ENCODE peak calls at places on chromosomes 5 and 9, in six cellular contexts. A is fibroblast of pulmonary artery, P is nephron progenitor cell, S is HFFc6, I is fibroblast of mammary gland, D is vagina. G is an unnamed sample.

GRCh38 chr9:114107286-114108001 is 8.4 kb upstream of the KIF12 start:
- DNase-seq in A (no peak), P (no peak), S (no peak), I (no peak), D (no peak), G (no peak)

GRCh38 chr5:99438619-99439018 is 509.8 kb upstream of the CHD1 start:
- DNase-seq in A (no peak), P (no peak), S (no peak), I (no peak), D (no peak), G (no peak)

GRCh38 chr5:158013939-158014338 is 155.0 kb upstream of the CLINT1 start:
- DNase-seq in A (peak), P (peak), S (no peak), I (peak), D (no peak), G (no peak)

GRCh38 chr9:17021379-17021970 is 113.4 kb upstream of the CNTLN start:
- DNase-seq in A (peak), P (no peak), S (no peak), I (no peak), D (no peak), G (no peak)

GRCh38 chr5:66828551-66829421 is 232.6 kb downstream of the MAST4 start:
- DNase-seq in A (peak), P (peak), S (peak), I (peak), D (no peak), G (no peak)

GRCh38 chr5:146825033-146825432 is 53.5 kb downstream of the PPP2R2B start:
- DNase-seq in A (peak), P (peak), S (no peak), I (peak), D (no peak), G (peak)

GRCh38 chr9:90961375-90961774 is 159.8 kb downstream of the SYK start:
- DNase-seq in A (no peak), P (no peak), S (no peak), I (peak), D (no peak), G (no peak)

GRCh38 chr5:109757490-109757889 is 67.8 kb downstream of the MAN2A1 start:
- DNase-seq in A (no peak), P (no peak), S (no peak), I (no peak), D (no peak), G (no peak)

GRCh38 chr9:13759624-13760023 is 480.1 kb upstream of the MPDZ start:
- DNase-seq in A (no peak), P (no peak), S (no peak), I (no peak), D (no peak), G (no peak)

GRCh38 chr9:99594056-99594780 is 227.5 kb upstream of the NR4A3 start:
- DNase-seq in A (no peak), P (no peak), S (no peak), I (no peak), D (no peak), G (no peak)

GRCh38 chr5:13478831-13479465 is 465.5 kb downstream of the DNAH5 start:
- DNase-seq in A (peak), P (peak), S (peak), I (peak), D (no peak), G (no peak)

GRCh38 chr9:14627513-14627912 is 65.7 kb downstream of the ZDHHC21 start:
- DNase-seq in A (no peak), P (no peak), S (no peak), I (no peak), D (no peak), G (no peak)

GRCh38 chr5:125401724-125402622 is 655.5 kb upstream of the ZNF608 start:
- DNase-seq in A (peak), P (no peak), S (no peak), I (peak), D (no peak), G (no peak)

GRCh38 chr5:160462167-160462566 is 40.5 kb downstream of the PTTG1 start:
- DNase-seq in A (no peak), P (no peak), S (no peak), I (no peak), D (no peak), G (no peak)

GRCh38 chr9:20538956-20539355 is 83.3 kb downstream of the MLLT3 start:
- DNase-seq in A (peak), P (no peak), S (peak), I (peak), D (no peak), G (no peak)

GRCh38 chr9:17204611-17205165 is 69.8 kb downstream of the CNTLN start:
- DNase-seq in A (no peak), P (peak), S (no peak), I (no peak), D (no peak), G (no peak)

GRCh38 chr5:41722359-41722950 is 147.8 kb downstream of the OXCT1 start:
- DNase-seq in A (peak), P (no peak), S (peak), I (peak), D (no peak), G (no peak)

GRCh38 chr5:5141625-5142527 is 1.7 kb downstream of the ADAMTS16 start:
- DNase-seq in A (peak), P (peak), S (peak), I (peak), D (no peak), G (no peak)

GRCh38 chr9:89929721-89930480 is 325.1 kb downstream of the GADD45G start:
- DNase-seq in A (no peak), P (peak), S (no peak), I (peak), D (peak), G (no peak)

GRCh38 chr5:68024426-68024825 is 191.1 kb upstream of the PIK3R1 start:
- DNase-seq in A (no peak), P (no peak), S (no peak), I (no peak), D (no peak), G (no peak)

GRCh38 chr5:32707394-32707997 is 3.6 kb upstream of the NPR3 start:
- DNase-seq in A (peak), P (no peak), S (peak), I (peak), D (no peak), G (no peak)

GRCh38 chr5:141430332-141431113 is at the start of gene PCDHGA12:
- DNase-seq in A (peak), P (no peak), S (peak), I (peak), D (no peak), G (no peak)
- TF ChIP-seq CTCF in A (peak), P (no peak), S (peak), I (peak), D (no peak), G (no peak)

GRCh38 chr5:94326579-94326978 is 291.8 kb downstream of the KIAA0825 start:
- DNase-seq in A (no peak), P (no peak), S (no peak), I (no peak), D (no peak), G (no peak)
- TF ChIP-seq CTCF in A (no peak), P (no peak), S (no peak), I (no peak), D (no peak), G (no peak)

DNA sequence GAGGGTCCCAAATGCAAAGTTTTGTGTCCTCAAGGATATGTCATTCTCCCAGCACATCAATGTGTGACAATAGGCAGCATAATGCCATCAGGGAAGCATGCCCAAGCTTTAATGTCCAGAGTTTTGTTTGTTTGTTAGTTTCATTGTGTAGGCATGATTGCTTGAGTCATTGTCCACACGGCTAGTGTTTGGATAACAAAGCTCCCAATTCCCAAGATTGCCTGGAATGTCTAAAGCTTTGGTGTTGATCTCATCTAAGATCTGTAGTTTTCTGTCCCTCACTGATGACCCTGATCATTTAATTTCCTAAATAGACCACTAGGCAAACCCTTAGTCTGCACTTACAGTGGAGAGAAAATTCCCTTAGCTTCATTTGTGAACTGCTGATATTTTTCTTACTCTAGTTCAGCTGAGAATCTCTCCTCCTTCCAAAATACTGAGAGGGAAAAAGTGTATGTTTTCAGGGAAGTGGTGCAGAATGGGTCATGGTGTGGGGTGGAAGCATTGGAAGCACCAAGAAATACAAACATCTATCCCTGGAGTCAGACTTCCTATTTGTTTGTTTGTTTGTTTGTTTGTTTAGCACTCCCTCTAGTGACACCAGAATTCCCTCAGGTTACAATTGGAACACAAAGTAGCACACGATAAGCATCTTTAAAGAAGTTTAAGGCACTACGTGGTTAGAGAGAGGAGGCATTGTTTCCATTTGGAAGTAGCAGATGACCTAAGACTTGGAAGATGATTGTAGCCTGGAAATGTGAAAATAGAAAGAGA is 127.1 kb downstream of the PRDM6 start:
- DNase-seq in A (no peak), P (no peak), S (no peak), I (no peak), D (no peak), G (no peak)
- TF ChIP-seq CTCF in A (no peak), P (no peak), S (no peak), I (no peak), D (no peak), G (no peak)

DNA sequence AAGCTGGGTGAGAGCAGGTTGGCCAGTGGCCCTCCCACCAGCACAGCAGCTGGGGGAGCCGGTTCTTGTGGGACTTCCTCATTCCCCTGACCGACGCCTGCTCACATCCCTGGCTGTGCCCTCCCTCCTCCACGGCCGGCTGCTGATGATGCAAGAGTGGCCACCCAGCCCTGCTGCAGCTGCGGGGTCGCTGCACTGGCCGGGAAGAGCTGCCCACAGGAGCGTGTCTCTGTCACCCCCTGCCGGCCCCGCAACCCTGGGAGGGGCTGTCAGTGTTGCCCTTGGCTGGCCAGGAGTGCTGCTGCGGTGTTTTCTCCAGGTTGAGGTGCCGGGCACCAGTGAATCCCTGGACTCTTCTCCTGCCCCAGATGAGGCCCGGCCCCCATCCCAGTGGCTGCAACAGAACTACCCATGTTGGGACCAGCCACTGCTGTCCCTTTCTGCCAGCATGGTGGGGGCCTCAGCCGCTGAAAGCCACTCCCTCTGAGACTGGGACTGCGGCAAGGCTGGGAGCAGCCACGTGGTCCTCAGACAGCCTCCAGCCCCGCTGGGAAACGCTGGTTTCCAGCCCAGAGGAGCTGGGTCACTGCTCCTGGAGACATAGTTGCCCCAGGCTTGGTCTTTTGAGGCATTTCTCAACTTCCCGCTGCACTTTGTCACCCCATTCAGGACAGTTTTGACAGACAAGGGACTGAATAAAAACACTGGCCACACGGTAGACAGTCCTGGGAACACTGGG is 739 bp downstream of the CARD9 start:
- DNase-seq in A (peak), P (peak), S (peak), I (peak), D (no peak), G (peak)
- TF ChIP-seq CTCF in A (peak), P (no peak), S (peak), I (peak), D (no peak), G (no peak)

GRCh38 chr9:27785714-27786100 is 212.4 kb upstream of the C9orf72 start:
- DNase-seq in A (peak), P (no peak), S (no peak), I (no peak), D (no peak), G (no peak)

GRCh38 chr9:27792971-27793689 is 219.8 kb upstream of the C9orf72 start:
- DNase-seq in A (no peak), P (no peak), S (no peak), I (no peak), D (no peak), G (no peak)

GRCh38 chr9:27791311-27791710 is 218.0 kb upstream of the C9orf72 start:
- DNase-seq in A (peak), P (no peak), S (no peak), I (no peak), D (no peak), G (no peak)

GRCh38 chr9:27784999-27785713 is 211.9 kb upstream of the C9orf72 start:
- DNase-seq in A (peak), P (no peak), S (no peak), I (no peak), D (no peak), G (no peak)

DNA sequence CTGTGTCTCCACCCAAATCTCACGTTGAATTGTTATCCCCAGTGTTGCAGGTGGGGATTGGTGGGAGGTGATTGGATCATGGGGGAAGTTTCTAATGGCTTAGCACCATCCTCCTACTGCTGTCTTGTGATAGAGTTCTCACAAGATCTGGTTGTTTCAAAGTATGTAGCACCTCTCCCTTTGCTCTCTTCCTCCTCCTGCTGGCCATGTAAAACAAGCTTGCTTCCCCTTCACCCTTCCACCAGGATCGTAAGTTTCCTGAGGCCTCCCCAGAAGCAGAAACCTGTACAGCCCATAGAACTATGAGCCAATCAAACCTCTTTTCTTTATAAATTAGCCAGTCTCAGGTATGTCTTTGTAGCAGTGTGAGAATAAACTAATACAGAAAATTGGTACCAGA is 214.7 kb upstream of the C9orf72 start:
- DNase-seq in A (peak), P (no peak), S (no peak), I (no peak), D (no peak), G (no peak)
- TF ChIP-seq CTCF in A (peak), P (no peak), S (no peak), I (no peak), D (no peak), G (no peak)

GRCh38 chr9:112168197-112168596 is 6.9 kb downstream of the SUSD1 start:
- DNase-seq in A (no peak), P (no peak), S (no peak), I (no peak), D (no peak), G (no peak)
- TF ChIP-seq CTCF in A (no peak), P (no peak), S (no peak), I (no peak), D (no peak), G (no peak)

GRCh38 chr9:136907011-136907914 is 20.9 kb downstream of the TRAF2 start:
- DNase-seq in A (no peak), P (no peak), S (no peak), I (no peak), D (no peak), G (no peak)

GRCh38 chr9:136913701-136914438 is 27.6 kb downstream of the TRAF2 start:
- DNase-seq in A (no peak), P (no peak), S (no peak), I (no peak), D (no peak), G (no peak)

GRCh38 chr9:136906251-136906650 is 19.9 kb downstream of the TRAF2 start:
- DNase-seq in A (no peak), P (no peak), S (no peak), I (no peak), D (no peak), G (no peak)

GRCh38 chr9:136910197-136910900 is 24.0 kb downstream of the TRAF2 start:
- DNase-seq in A (no peak), P (no peak), S (no peak), I (no peak), D (no peak), G (no peak)

GRCh38 chr9:136910901-136911245 is 24.6 kb downstream of the TRAF2 start:
- DNase-seq in A (no peak), P (no peak), S (no peak), I (no peak), D (no peak), G (no peak)
- TF ChIP-seq CTCF in A (no peak), P (no peak), S (no peak), I (no peak), D (no peak), G (no peak)

DNA sequence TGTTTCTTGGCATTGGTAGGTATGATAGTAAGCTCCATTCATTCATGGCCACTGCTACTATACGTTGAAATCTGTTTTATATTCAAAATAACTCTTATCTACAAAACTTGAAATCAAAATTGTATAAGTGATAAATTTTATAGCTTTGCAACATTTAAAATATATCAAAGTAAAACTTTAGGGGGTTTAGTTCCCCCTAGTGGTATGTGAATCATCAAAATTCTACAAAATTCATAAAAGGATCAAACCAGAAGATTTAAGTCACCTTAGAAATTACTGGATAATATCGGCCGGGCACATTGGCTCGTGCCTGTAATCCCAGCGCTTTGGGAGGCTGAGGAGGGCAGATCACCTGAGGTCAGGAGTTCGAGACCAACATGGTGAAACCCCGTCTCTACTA is 243.0 kb upstream of the CDH18 start:
- DNase-seq in A (peak), P (no peak), S (no peak), I (no peak), D (no peak), G (no peak)
- TF ChIP-seq CTCF in A (peak), P (no peak), S (peak), I (no peak), D (no peak), G (no peak)

GRCh38 chr9:120612218-120612617 is 32.3 kb upstream of the CDK5RAP2 start:
- DNase-seq in A (peak), P (no peak), S (no peak), I (no peak), D (no peak), G (no peak)
- TF ChIP-seq CTCF in A (peak), P (no peak), S (peak), I (peak), D (no peak), G (no peak)

DNA sequence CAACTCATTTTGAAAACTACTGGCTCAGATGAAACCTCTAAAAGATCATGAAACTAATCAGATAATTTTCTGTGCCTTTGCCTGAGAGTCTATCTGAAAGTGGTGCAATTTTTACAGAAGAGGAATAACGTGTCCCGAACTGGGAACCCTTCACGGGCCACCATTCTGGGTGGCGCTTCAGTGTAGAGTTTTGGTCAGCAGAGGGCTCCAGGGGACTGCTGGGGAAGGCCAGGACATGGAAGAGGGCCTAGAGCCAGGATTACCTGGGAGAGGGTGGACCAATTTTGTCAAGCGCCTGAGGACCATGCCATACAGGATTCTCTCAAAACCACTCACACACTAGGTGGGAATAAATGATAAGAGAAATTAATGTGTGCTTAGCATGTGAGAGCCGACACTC is 49.7 kb upstream of the PLEKHG4B start:
- DNase-seq in A (peak), P (peak), S (peak), I (peak), D (no peak), G (no peak)
- TF ChIP-seq CTCF in A (peak), P (peak), S (peak), I (peak), D (no peak), G (no peak)